ENCODE peak calls at places on chromosomes 13 and 19, in ten cellular contexts. One of them, this sample, is unnamed.

GRCh38 chr19:11581740-11582139 is 4.3 kb upstream of the ACP5 start:
- DNase-seq in cardiac muscle cell: peak
- DNase-seq in GOT3: no peak
- DNase-seq in heart right ventricle: no peak
- DNase-seq in ureter: no peak
- DNase-seq in activated T-helper 1 cell treated with anti-CD3 and anti-CD28 coated beads, Interleukin-2, amount 50 U/mL, for 16 hours: no peak
- DNase-seq in activated T-cell treated with anti-CD3 and anti-CD28 coated beads for 1 hour: no peak
- DNase-seq in body of pancreas: no peak
- DNase-seq in MCF 10A: no peak
- DNase-seq in NCI-H774: no peak
- DNase-seq in this sample: no peak

GRCh38 chr13:113491418-113491883 is 940 bp upstream of the DCUN1D2 start:
- DNase-seq in GOT3: no peak
- DNase-seq in ureter: no peak
- DNase-seq in heart right ventricle: peak
- DNase-seq in MCF 10A: peak
- DNase-seq in activated T-helper 1 cell treated with anti-CD3 and anti-CD28 coated beads, Interleukin-2, amount 50 U/mL, for 16 hours: no peak
- DNase-seq in activated T-cell treated with anti-CD3 and anti-CD28 coated beads for 1 hour: no peak
- DNase-seq in body of pancreas: peak
- DNase-seq in cardiac muscle cell: peak
- DNase-seq in NCI-H774: peak
- DNase-seq in this sample: peak

GRCh38 chr13:99766641-99767045 is 204.9 kb downstream of the ZIC5 start:
- DNase-seq in body of pancreas: no peak
- DNase-seq in NCI-H774: no peak
- DNase-seq in ureter: no peak
- DNase-seq in MCF 10A: peak
- DNase-seq in GOT3: no peak
- DNase-seq in activated T-cell treated with anti-CD3 and anti-CD28 coated beads for 1 hour: no peak
- DNase-seq in heart right ventricle: no peak
- DNase-seq in cardiac muscle cell: no peak
- DNase-seq in activated T-helper 1 cell treated with anti-CD3 and anti-CD28 coated beads, Interleukin-2, amount 50 U/mL, for 16 hours: no peak
- DNase-seq in this sample: no peak

GRCh38 chr13:104571161-104571889 is 1505.1 kb upstream of the SLC10A2 start:
- DNase-seq in ureter: peak
- DNase-seq in MCF 10A: peak
- DNase-seq in body of pancreas: peak
- DNase-seq in activated T-cell treated with anti-CD3 and anti-CD28 coated beads for 1 hour: no peak
- DNase-seq in heart right ventricle: peak
- DNase-seq in activated T-helper 1 cell treated with anti-CD3 and anti-CD28 coated beads, Interleukin-2, amount 50 U/mL, for 16 hours: no peak
- DNase-seq in GOT3: no peak
- DNase-seq in NCI-H774: peak
- DNase-seq in cardiac muscle cell: peak
- DNase-seq in this sample: no peak

GRCh38 chr19:54063350-54064078 is at the start of gene VSTM1:
- DNase-seq in NCI-H774: no peak
- DNase-seq in body of pancreas: no peak
- DNase-seq in cardiac muscle cell: no peak
- DNase-seq in heart right ventricle: no peak
- DNase-seq in GOT3: no peak
- DNase-seq in activated T-cell treated with anti-CD3 and anti-CD28 coated beads for 1 hour: no peak
- DNase-seq in MCF 10A: no peak
- DNase-seq in ureter: no peak
- DNase-seq in activated T-helper 1 cell treated with anti-CD3 and anti-CD28 coated beads, Interleukin-2, amount 50 U/mL, for 16 hours: no peak
- DNase-seq in this sample: no peak

GRCh38 chr13:102626928-102627327 is 30.1 kb downstream of the TPP2 start:
- DNase-seq in ureter: no peak
- DNase-seq in body of pancreas: no peak
- DNase-seq in cardiac muscle cell: no peak
- DNase-seq in heart right ventricle: no peak
- DNase-seq in MCF 10A: no peak
- DNase-seq in NCI-H774: no peak
- DNase-seq in GOT3: no peak
- DNase-seq in activated T-cell treated with anti-CD3 and anti-CD28 coated beads for 1 hour: no peak
- DNase-seq in activated T-helper 1 cell treated with anti-CD3 and anti-CD28 coated beads, Interleukin-2, amount 50 U/mL, for 16 hours: no peak
- DNase-seq in this sample: no peak

GRCh38 chr13:47287291-47287751 is 390.5 kb upstream of the HTR2A start:
- DNase-seq in heart right ventricle: no peak
- DNase-seq in activated T-helper 1 cell treated with anti-CD3 and anti-CD28 coated beads, Interleukin-2, amount 50 U/mL, for 16 hours: no peak
- DNase-seq in MCF 10A: no peak
- DNase-seq in cardiac muscle cell: no peak
- DNase-seq in ureter: no peak
- DNase-seq in activated T-cell treated with anti-CD3 and anti-CD28 coated beads for 1 hour: no peak
- DNase-seq in GOT3: no peak
- DNase-seq in body of pancreas: no peak
- DNase-seq in NCI-H774: no peak
- DNase-seq in this sample: no peak

GRCh38 chr19:58154287-58154678 is 3.7 kb upstream of the ZNF329 start:
- DNase-seq in ureter: peak
- DNase-seq in cardiac muscle cell: peak
- DNase-seq in MCF 10A: no peak
- DNase-seq in body of pancreas: peak
- DNase-seq in NCI-H774: no peak
- DNase-seq in activated T-cell treated with anti-CD3 and anti-CD28 coated beads for 1 hour: no peak
- DNase-seq in activated T-helper 1 cell treated with anti-CD3 and anti-CD28 coated beads, Interleukin-2, amount 50 U/mL, for 16 hours: no peak
- DNase-seq in GOT3: no peak
- DNase-seq in heart right ventricle: peak
- DNase-seq in this sample: peak

GRCh38 chr13:84973661-84974060 is 825.6 kb downstream of the SLITRK6 start:
- DNase-seq in activated T-cell treated with anti-CD3 and anti-CD28 coated beads for 1 hour: no peak
- DNase-seq in GOT3: no peak
- DNase-seq in cardiac muscle cell: no peak
- DNase-seq in body of pancreas: no peak
- DNase-seq in MCF 10A: no peak
- DNase-seq in heart right ventricle: no peak
- DNase-seq in activated T-helper 1 cell treated with anti-CD3 and anti-CD28 coated beads, Interleukin-2, amount 50 U/mL, for 16 hours: no peak
- DNase-seq in NCI-H774: no peak
- DNase-seq in ureter: no peak
- DNase-seq in this sample: no peak

GRCh38 chr19:3184847-3185481 is 766 bp upstream of the NCLN start:
- DNase-seq in GOT3: no peak
- DNase-seq in activated T-helper 1 cell treated with anti-CD3 and anti-CD28 coated beads, Interleukin-2, amount 50 U/mL, for 16 hours: peak
- DNase-seq in cardiac muscle cell: peak
- DNase-seq in activated T-cell treated with anti-CD3 and anti-CD28 coated beads for 1 hour: no peak
- DNase-seq in MCF 10A: no peak
- DNase-seq in body of pancreas: peak
- DNase-seq in heart right ventricle: no peak
- DNase-seq in ureter: no peak
- DNase-seq in NCI-H774: peak
- DNase-seq in this sample: peak

GRCh38 chr19:40581531-40581930 is 4.9 kb downstream of the SHKBP1 start:
- DNase-seq in NCI-H774: no peak
- DNase-seq in cardiac muscle cell: no peak
- DNase-seq in body of pancreas: no peak
- DNase-seq in activated T-cell treated with anti-CD3 and anti-CD28 coated beads for 1 hour: no peak
- DNase-seq in heart right ventricle: no peak
- DNase-seq in GOT3: no peak
- DNase-seq in MCF 10A: no peak
- DNase-seq in activated T-helper 1 cell treated with anti-CD3 and anti-CD28 coated beads, Interleukin-2, amount 50 U/mL, for 16 hours: no peak
- DNase-seq in ureter: no peak
- DNase-seq in this sample: no peak

GRCh38 chr19:53903055-53903680 is 5.9 kb upstream of the CACNG7 start:
- DNase-seq in GOT3: no peak
- DNase-seq in NCI-H774: no peak
- DNase-seq in heart right ventricle: peak
- DNase-seq in activated T-helper 1 cell treated with anti-CD3 and anti-CD28 coated beads, Interleukin-2, amount 50 U/mL, for 16 hours: no peak
- DNase-seq in MCF 10A: peak
- DNase-seq in activated T-cell treated with anti-CD3 and anti-CD28 coated beads for 1 hour: no peak
- DNase-seq in body of pancreas: peak
- DNase-seq in ureter: no peak
- DNase-seq in cardiac muscle cell: peak
- DNase-seq in this sample: no peak

GRCh38 chr13:112711528-112712265 is 21.9 kb downstream of the ATP11A start:
- DNase-seq in NCI-H774: peak
- DNase-seq in MCF 10A: peak
- DNase-seq in heart right ventricle: peak
- DNase-seq in activated T-helper 1 cell treated with anti-CD3 and anti-CD28 coated beads, Interleukin-2, amount 50 U/mL, for 16 hours: no peak
- DNase-seq in activated T-cell treated with anti-CD3 and anti-CD28 coated beads for 1 hour: no peak
- DNase-seq in cardiac muscle cell: peak
- DNase-seq in GOT3: peak
- DNase-seq in body of pancreas: peak
- DNase-seq in ureter: peak
- DNase-seq in this sample: peak

GRCh38 chr19:44718441-44719261 is 19.7 kb downstream of the CEACAM16 start:
- DNase-seq in MCF 10A: peak
- DNase-seq in body of pancreas: peak
- DNase-seq in cardiac muscle cell: peak
- DNase-seq in heart right ventricle: peak
- DNase-seq in activated T-helper 1 cell treated with anti-CD3 and anti-CD28 coated beads, Interleukin-2, amount 50 U/mL, for 16 hours: no peak
- DNase-seq in GOT3: no peak
- DNase-seq in NCI-H774: peak
- DNase-seq in activated T-cell treated with anti-CD3 and anti-CD28 coated beads for 1 hour: no peak
- DNase-seq in ureter: peak
- DNase-seq in this sample: peak

GRCh38 chr19:54430306-54431254 is 15.3 kb downstream of the TTYH1 start:
- DNase-seq in body of pancreas: peak
- DNase-seq in activated T-cell treated with anti-CD3 and anti-CD28 coated beads for 1 hour: peak
- DNase-seq in cardiac muscle cell: peak
- DNase-seq in MCF 10A: peak
- DNase-seq in heart right ventricle: peak
- DNase-seq in GOT3: no peak
- DNase-seq in ureter: no peak
- DNase-seq in activated T-helper 1 cell treated with anti-CD3 and anti-CD28 coated beads, Interleukin-2, amount 50 U/mL, for 16 hours: peak
- DNase-seq in NCI-H774: no peak
- DNase-seq in this sample: peak

GRCh38 chr19:2271516-2272103 is 10.4 kb downstream of the PEAK3 start:
- DNase-seq in MCF 10A: peak
- DNase-seq in activated T-helper 1 cell treated with anti-CD3 and anti-CD28 coated beads, Interleukin-2, amount 50 U/mL, for 16 hours: no peak
- DNase-seq in cardiac muscle cell: peak
- DNase-seq in ureter: no peak
- DNase-seq in heart right ventricle: no peak
- DNase-seq in NCI-H774: no peak
- DNase-seq in activated T-cell treated with anti-CD3 and anti-CD28 coated beads for 1 hour: no peak
- DNase-seq in body of pancreas: peak
- DNase-seq in GOT3: no peak
- DNase-seq in this sample: no peak

GRCh38 chr13:76225815-76226489 is 589.8 kb downstream of the LMO7 start:
- DNase-seq in ureter: no peak
- DNase-seq in activated T-helper 1 cell treated with anti-CD3 and anti-CD28 coated beads, Interleukin-2, amount 50 U/mL, for 16 hours: no peak
- DNase-seq in GOT3: no peak
- DNase-seq in activated T-cell treated with anti-CD3 and anti-CD28 coated beads for 1 hour: no peak
- DNase-seq in body of pancreas: peak
- DNase-seq in NCI-H774: no peak
- DNase-seq in cardiac muscle cell: peak
- DNase-seq in MCF 10A: no peak
- DNase-seq in heart right ventricle: peak
- DNase-seq in this sample: peak

GRCh38 chr19:51948979-51949378 is 21.7 kb downstream of the ZNF613 start:
- DNase-seq in NCI-H774: no peak
- DNase-seq in activated T-helper 1 cell treated with anti-CD3 and anti-CD28 coated beads, Interleukin-2, amount 50 U/mL, for 16 hours: no peak
- DNase-seq in cardiac muscle cell: peak
- DNase-seq in body of pancreas: peak
- DNase-seq in activated T-cell treated with anti-CD3 and anti-CD28 coated beads for 1 hour: no peak
- DNase-seq in ureter: peak
- DNase-seq in GOT3: no peak
- DNase-seq in heart right ventricle: peak
- DNase-seq in MCF 10A: no peak
- DNase-seq in this sample: no peak

This sample was measured in Right ventricle myocardium superior.